ENCODE peak calls at places on chromosomes 5 and 9, in five cellular contexts. One of them, this sample, is unnamed.

GRCh38 chr5:140351609-140352334 is 5.4 kb upstream of the HBEGF start:
- DNase-seq in fibroblast of the aortic adventitia: peak; percentile 84
- DNase-seq in fibroblast of pulmonary artery: peak; percentile 82
- DNase-seq in PC-3: peak; percentile 94
- DNase-seq in amniotic epithelial cell: peak; percentile 61
- DNase-seq in this sample: peak; percentile 78

GRCh38 chr5:15383469-15383868 is 116.5 kb upstream of the FBXL7 start:
- DNase-seq in fibroblast of the aortic adventitia: peak; percentile 37
- DNase-seq in fibroblast of pulmonary artery: peak; percentile 38
- DNase-seq in PC-3: peak; percentile 34
- DNase-seq in amniotic epithelial cell: peak; percentile 13
- DNase-seq in this sample: no peak

GRCh38 chr5:126054593-126055347 is 368.4 kb upstream of the GRAMD2B start:
- DNase-seq in fibroblast of the aortic adventitia: no peak
- DNase-seq in fibroblast of pulmonary artery: no peak
- DNase-seq in PC-3: no peak
- DNase-seq in amniotic epithelial cell: peak; percentile 55
- DNase-seq in this sample: no peak

GRCh38 chr9:87425202-87425601 is 72.5 kb upstream of the DAPK1 start:
- DNase-seq in fibroblast of the aortic adventitia: no peak
- DNase-seq in fibroblast of pulmonary artery: peak; percentile 27
- DNase-seq in PC-3: no peak
- DNase-seq in amniotic epithelial cell: no peak
- DNase-seq in this sample: no peak

GRCh38 chr5:101418735-101419134 is 515.7 kb upstream of the ST8SIA4 start:
- DNase-seq in fibroblast of the aortic adventitia: peak; percentile 25
- DNase-seq in fibroblast of pulmonary artery: peak; percentile 3
- DNase-seq in PC-3: no peak
- DNase-seq in amniotic epithelial cell: no peak
- DNase-seq in this sample: no peak

GRCh38 chr5:151555760-151556576 is 35.2 kb downstream of the FAT2 start:
- DNase-seq in fibroblast of the aortic adventitia: no peak
- DNase-seq in fibroblast of pulmonary artery: no peak
- DNase-seq in PC-3: no peak
- DNase-seq in amniotic epithelial cell: no peak
- DNase-seq in this sample: no peak

GRCh38 chr5:74415695-74416102 is 224.8 kb downstream of the ENC1 start:
- DNase-seq in fibroblast of the aortic adventitia: no peak
- DNase-seq in fibroblast of pulmonary artery: no peak
- DNase-seq in PC-3: no peak
- DNase-seq in amniotic epithelial cell: peak; percentile 44
- DNase-seq in this sample: no peak

GRCh38 chr5:53249529-53249928 is 140.0 kb upstream of the MOCS2 start:
- DNase-seq in fibroblast of the aortic adventitia: peak; percentile 97
- DNase-seq in fibroblast of pulmonary artery: peak; percentile 90
- DNase-seq in PC-3: peak; percentile 87
- DNase-seq in amniotic epithelial cell: peak; percentile 94
- DNase-seq in this sample: peak; percentile 83

GRCh38 chr5:148094336-148094735 is 30.6 kb downstream of the SPINK5 start:
- DNase-seq in fibroblast of the aortic adventitia: no peak
- DNase-seq in fibroblast of pulmonary artery: no peak
- DNase-seq in PC-3: no peak
- DNase-seq in amniotic epithelial cell: no peak
- DNase-seq in this sample: no peak

GRCh38 chr9:135609366-135609955 is 29.9 kb downstream of the GLT6D1 start:
- DNase-seq in fibroblast of the aortic adventitia: no peak
- DNase-seq in fibroblast of pulmonary artery: no peak
- DNase-seq in PC-3: no peak
- DNase-seq in amniotic epithelial cell: no peak
- DNase-seq in this sample: no peak

GRCh38 chr5:74953961-74954720 is 88.0 kb upstream of the FAM169A start:
- DNase-seq in fibroblast of the aortic adventitia: no peak
- DNase-seq in fibroblast of pulmonary artery: peak; percentile 20
- DNase-seq in PC-3: peak; percentile 75
- DNase-seq in amniotic epithelial cell: peak; percentile 77
- DNase-seq in this sample: peak; percentile 21